ENCODE peak calls at places on chromosomes 4 and X, in nine cellular contexts. M is lung microvascular endothelial cell, G is colonic mucosa, X is renal cortical epithelial cell, V is NCI-H510A treated with DMSO at 0.1 percent for 48 hours, Z is tibial artery, W is body of pancreas, B is GM12865, I is heart left ventricle. R is an unnamed sample.

GRCh38 chr4:14130551-14130950 is 503.0 kb upstream of the BOD1L1 start:
- DNase-seq in M (no peak), Z (no peak), X (no peak), V (no peak), B (no peak), W (no peak), I (no peak), G (no peak), R (no peak)

GRCh38 chr4:168871686-168872085 is 138.4 kb downstream of the CBR4 start:
- DNase-seq in Z (no peak), V (no peak), B (no peak), M (no peak), W (no peak), G (no peak), X (no peak), I (no peak), R (no peak)

GRCh38 chr4:113708250-113708649 is 53.3 kb downstream of the CAMK2D start:
- DNase-seq in V (peak; percentile 5), M (peak; percentile 12), B (peak; percentile 19), X (peak; percentile 71), W (no peak), Z (no peak), I (no peak), G (peak; percentile 53), R (no peak)

GRCh38 chrX:46165411-46165810 is 379.8 kb downstream of the ZNF674 start:
- DNase-seq in X (peak; percentile 87), W (no peak), V (no peak), B (no peak), G (no peak), M (no peak), I (no peak), Z (no peak), R (no peak)

GRCh38 chr4:174398728-174399127 is 115.0 kb downstream of the CEP44 start:
- DNase-seq in B (no peak), I (no peak), X (peak; percentile 57), Z (no peak), V (no peak), G (no peak), M (peak; percentile 4), W (no peak), R (no peak)

GRCh38 chr4:74934016-74934821 is 1.3 kb downstream of the PARM1 start:
- DNase-seq in G (peak; percentile 65), W (peak; percentile 74), M (peak; percentile 38), B (peak; percentile 30), Z (peak; percentile 33), V (peak; percentile 80), X (peak; percentile 26), I (peak; percentile 45), R (no peak)

GRCh38 chr4:83268491-83268890 is 16.1 kb downstream of the COQ2 start:
- DNase-seq in M (no peak), G (no peak), Z (no peak), I (no peak), X (peak; percentile 12), B (no peak), W (no peak), V (no peak), R (no peak)

GRCh38 chr4:37644962-37645361 is 41.2 kb downstream of the RELL1 start:
- DNase-seq in M (no peak), G (no peak), V (no peak), X (no peak), W (no peak), B (no peak), Z (no peak), I (no peak), R (no peak)

GRCh38 chr4:37760840-37761239 is 65.6 kb upstream of the PGM2 start:
- DNase-seq in B (no peak), G (no peak), V (no peak), X (no peak), Z (no peak), I (no peak), W (peak; percentile 26), M (no peak), R (no peak)